ENCODE peak calls at places on chromosomes 16 and 17, in six cellular contexts. B is iPS-NIHi11; M is brain microvascular endothelial cell; V is stimulated activated CD4-positive, alpha-beta T cell treated with anti-CD3 and anti-CD28 coated beads, Interleukin-1b, Interleukin-23, amount 100 ng/mL, for 24 hours; P is adrenal gland; Y is kidney tubule cell. Z is an unnamed sample.

GRCh38 chr16:68281368-68282063 is 17.2 kb downstream of the SLC7A6 start:
- DNase-seq in P (no peak), B (no peak), V (no peak), Y (no peak), M (no peak), Z (no peak)

GRCh38 chr17:16371742-16372141 is 9.1 kb upstream of the UBB start:
- DNase-seq in B (no peak), P (no peak), Y (peak), M (peak), V (no peak), Z (no peak)

GRCh38 chr17:40561871-40562611 is 3.2 kb downstream of the CCR7 start:
- DNase-seq in Y (no peak), M (no peak), V (no peak), P (no peak), B (no peak), Z (no peak)

GRCh38 chr16:27520982-27521673 is 28.6 kb downstream of the GTF3C1 start:
- DNase-seq in M (peak), P (peak), V (no peak), Y (no peak), B (no peak), Z (no peak)

GRCh38 chr16:2243031-2243528 is 6.8 kb downstream of the DNASE1L2 start:
- DNase-seq in V (no peak), B (peak), M (no peak), Y (no peak), P (no peak), Z (no peak)

GRCh38 chr17:72609501-72609900 is 483.0 kb downstream of the SLC39A11 start:
- DNase-seq in P (no peak), Y (peak), M (peak), B (peak), V (no peak), Z (no peak)

GRCh38 chr17:61402978-61403845 is 3.6 kb downstream of the TBX2 start:
- DNase-seq in B (peak), M (peak), Y (no peak), V (no peak), P (no peak), Z (no peak)

GRCh38 chr16:66740010-66740409 is 11.4 kb downstream of the DYNC1LI2 start:
- DNase-seq in Y (peak), P (no peak), V (no peak), M (no peak), B (peak), Z (no peak)

GRCh38 chr16:85781156-85781555 is 18.2 kb downstream of the EMC8 start:
- DNase-seq in B (no peak), V (no peak), Y (no peak), P (no peak), M (no peak), Z (no peak)

GRCh38 chr16:61579195-61579594 is 457.0 kb downstream of the CDH8 start:
- DNase-seq in V (no peak), P (no peak), B (no peak), M (no peak), Y (no peak), Z (no peak)

Z was measured in thyroid gland.